ENCODE peak calls at places on chromosomes 4 and X, in four cellular contexts. V is esophagus muscularis mucosa, N is HFF-Myc, D is natural killer cell. X is an unnamed sample.

GRCh38 chr4:6437682-6438264 is 34.6 kb downstream of the PPP2R2C start:
- DNase-seq in D (no peak), V (no peak), N (no peak), X (no peak)

GRCh38 chr4:84492290-84492689 is 6.8 kb downstream of the NKX6-1 start:
- DNase-seq in N (no peak), D (no peak), V (no peak), X (no peak)

GRCh38 chr4:180539284-180539683 is 1703.9 kb upstream of the TENM3 start:
- DNase-seq in D (no peak), N (no peak), V (no peak), X (no peak)

GRCh38 chr4:160370046-160370445 is 1267.2 kb downstream of the RAPGEF2 start:
- DNase-seq in V (no peak), D (no peak), N (no peak), X (no peak)

GRCh38 chr4:9925750-9926439 is 95.4 kb downstream of the SLC2A9 start:
- DNase-seq in V (no peak), N (no peak), D (no peak), X (no peak)

GRCh38 chr4:84915396-84915780 is 51.1 kb downstream of the WDFY3 start:
- DNase-seq in N (no peak), V (no peak), D (no peak), X (no peak)

GRCh38 chr4:83112678-83113428 is 1.7 kb downstream of the PLAC8 start:
- DNase-seq in N (no peak), D (no peak), V (no peak), X (no peak)

GRCh38 chr4:98969813-98970212 is 25.7 kb upstream of the METAP1 start:
- DNase-seq in N (no peak), D (no peak), V (no peak), X (no peak)

GRCh38 chr4:177484613-177485021 is 42.4 kb upstream of the AGA start:
- DNase-seq in D (no peak), N (peak; percentile 52), V (no peak), X (no peak)

GRCh38 chr4:23770011-23770410 is 119.8 kb downstream of the PPARGC1A start:
- DNase-seq in D (no peak), N (no peak), V (no peak), X (no peak)

GRCh38 chr4:2867758-2868491 is 24.3 kb downstream of the ADD1 start:
- DNase-seq in N (no peak), V (no peak), D (no peak), X (no peak)

GRCh38 chrX:115897956-115898355 is 272.6 kb upstream of the AGTR2 start:
- DNase-seq in V (no peak), D (no peak), N (no peak), X (no peak)

GRCh38 chr4:3340703-3341088 is 47.9 kb downstream of the RGS12 start:
- DNase-seq in N (no peak), V (peak; percentile 86), D (no peak), X (no peak)

GRCh38 chrX:154751121-154751668 is 318 bp upstream of the GAB3 start:
- DNase-seq in N (no peak), V (no peak), D (peak; percentile 31), X (no peak)

GRCh38 chr4:82661601-82662000 is 99.8 kb upstream of the TMEM150C start:
- DNase-seq in D (no peak), V (no peak), N (no peak), X (no peak)

GRCh38 chr4:138728566-138728965 is 287.0 kb upstream of the NOCT start:
- DNase-seq in D (no peak), V (no peak), N (no peak), X (no peak)

GRCh38 chr4:577499-578450 is 1.7 kb upstream of the TMEM271 start:
- DNase-seq in V (no peak), N (no peak), D (no peak), X (no peak)

GRCh38 chr4:6414578-6414977 is 57.8 kb downstream of the PPP2R2C start:
- DNase-seq in D (no peak), N (no peak), V (no peak), X (no peak)

GRCh38 chrX:132648870-132649269 is 160.0 kb upstream of the MBNL3 start:
- DNase-seq in D (no peak), N (no peak), V (no peak), X (no peak)

GRCh38 chr4:110567266-110567665 is 55.6 kb downstream of the PITX2 start:
- DNase-seq in V (no peak), D (no peak), N (no peak), X (no peak)

GRCh38 chr4:42816189-42816588 is 76.3 kb upstream of the GRXCR1 start:
- DNase-seq in D (no peak), N (no peak), V (no peak), X (no peak)
- TF ChIP-seq CTCF in D (no peak), N (no peak), V (no peak), X (no peak)

DNA sequence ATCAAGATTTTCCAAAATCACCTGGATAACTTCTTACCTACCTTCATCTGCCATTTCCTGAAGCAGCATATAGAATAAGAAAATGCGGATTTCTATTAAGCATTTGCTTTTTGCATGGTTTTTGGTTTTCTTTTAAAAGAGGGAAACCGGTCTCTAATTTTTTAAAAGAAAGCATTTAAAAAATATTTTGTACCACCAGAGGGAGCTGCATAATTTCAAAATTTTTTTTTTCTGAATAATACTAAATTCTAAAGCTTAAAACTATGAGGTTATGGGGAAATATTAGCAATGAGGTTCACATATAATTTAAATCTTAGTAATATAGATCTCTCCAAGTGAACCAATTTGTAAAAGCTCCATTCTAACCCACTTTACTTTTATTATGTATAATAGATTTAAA is 137.7 kb upstream of the TENT5D start:
- DNase-seq in V (no peak), D (no peak), N (no peak), X (no peak)
- TF ChIP-seq CTCF in V (peak; percentile 25), D (no peak), N (no peak), X (no peak)

DNA sequence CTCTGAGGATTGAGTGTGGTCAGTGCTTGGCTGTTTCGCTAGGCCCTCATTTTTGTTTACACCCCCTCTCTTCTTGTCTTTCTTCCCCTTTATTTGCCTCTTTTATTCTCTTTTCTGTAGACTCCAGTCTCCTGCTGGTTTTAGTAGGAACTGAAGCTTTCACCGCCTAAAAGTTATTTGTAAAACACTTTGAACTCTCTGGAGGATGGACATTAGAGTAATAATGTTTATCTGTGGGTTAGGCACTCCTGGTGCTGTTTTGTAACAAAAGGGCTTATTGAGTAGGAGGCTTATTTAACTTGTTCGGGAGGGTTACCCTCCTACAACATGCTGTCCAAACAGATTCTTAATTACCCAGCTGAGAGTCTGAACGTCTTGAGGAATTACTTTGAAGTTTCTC is 1.6 kb upstream of the ARHGAP10 start:
- DNase-seq in N (no peak), V (no peak), D (no peak), X (no peak)
- TF ChIP-seq CTCF in N (no peak), V (no peak), D (no peak), X (no peak)

GRCh38 chr4:71855944-71856343 is 72.1 kb upstream of the GC start:
- DNase-seq in N (no peak), D (no peak), V (no peak), X (no peak)
- TF ChIP-seq CTCF in N (no peak), D (no peak), V (no peak), X (no peak)

GRCh38 chr4:156113138-156113537 is 159.5 kb upstream of the CTSO start:
- DNase-seq in V (no peak), D (no peak), N (no peak), X (no peak)
- TF ChIP-seq CTCF in V (peak; percentile 11), D (no peak), N (no peak), X (no peak)

GRCh38 chr4:140706665-140707064 is 49.5 kb downstream of the TBC1D9 start:
- DNase-seq in D (no peak), V (no peak), N (no peak), X (no peak)

GRCh38 chr4:140711910-140712309 is 44.3 kb downstream of the TBC1D9 start:
- DNase-seq in V (no peak), D (no peak), N (no peak), X (no peak)

GRCh38 chr4:140707325-140707724 is 48.9 kb downstream of the TBC1D9 start:
- DNase-seq in V (peak; percentile 29), D (no peak), N (no peak), X (no peak)

GRCh38 chr4:140715121-140715520 is 41.1 kb downstream of the TBC1D9 start:
- DNase-seq in D (no peak), V (no peak), N (no peak), X (no peak)

GRCh38 chr4:140710784-140711622 is 45.2 kb downstream of the TBC1D9 start:
- DNase-seq in D (no peak), N (no peak), V (no peak), X (no peak)
- TF ChIP-seq CTCF in D (no peak), N (no peak), V (no peak), X (no peak)

GRCh38 chr4:81084029-81084428 is 53.5 kb downstream of the BMP3 start:
- DNase-seq in N (peak; percentile 6), V (no peak), D (no peak), X (no peak)
- TF ChIP-seq CTCF in N (peak; percentile 25), V (no peak), D (no peak), X (no peak)

X was measured in CD14-positive monocyte.